ENCODE peak calls at places on chromosomes 16 and 17, in seven cellular contexts. Q is bronchial epithelial cell, S is Peyer's patch, F is ovary, E is GM23338, D is lower leg skin, Y is HCT116. N is an unnamed sample.

GRCh38 chr17:13114601-13115024 is 96.8 kb upstream of the ELAC2 start:
- DNase-seq in Q (no peak), S (no peak), F (peak), E (peak), D (no peak), Y (peak), N (peak)

GRCh38 chr17:67276075-67276474 is 31.1 kb upstream of the HELZ start:
- DNase-seq in Q (peak), S (no peak), F (no peak), E (peak), D (no peak), Y (peak), N (no peak)

GRCh38 chr17:7889166-7889584 is 586 bp downstream of the CHD3 start:
- DNase-seq in Q (peak), S (peak), F (peak), E (peak), D (peak), Y (peak), N (peak)

GRCh38 chr17:46733837-46734516 is 84.5 kb downstream of the WNT3 start:
- DNase-seq in Q (peak), S (no peak), F (no peak), E (no peak), D (no peak), Y (no peak), N (no peak)

GRCh38 chr16:71894229-71894920 is 956 bp upstream of the IST1 start:
- DNase-seq in Q (peak), S (peak), F (peak), E (peak), D (peak), Y (peak), N (peak)

GRCh38 chr17:63278731-63279442 is 167.2 kb downstream of the CYB561 start:
- DNase-seq in Q (peak), S (no peak), F (no peak), E (no peak), D (no peak), Y (no peak), N (no peak)

GRCh38 chr17:66248285-66248684 is 19.1 kb upstream of the APOH start:
- DNase-seq in Q (no peak), S (no peak), F (no peak), E (no peak), D (no peak), Y (no peak), N (no peak)

GRCh38 chr17:55056530-55056929 is 88.0 kb downstream of the STXBP4 start:
- DNase-seq in Q (peak), S (no peak), F (no peak), E (peak), D (no peak), Y (no peak), N (no peak)

GRCh38 chr17:39002991-39003715 is 36.0 kb upstream of the FBXO47 start:
- DNase-seq in Q (no peak), S (peak), F (no peak), E (no peak), D (peak), Y (no peak), N (no peak)

GRCh38 chr16:3819741-3820724 is 60.5 kb downstream of the CREBBP start:
- DNase-seq in Q (peak), S (no peak), F (peak), E (no peak), D (no peak), Y (peak), N (peak)

GRCh38 chr17:40793800-40794199 is 6.0 kb downstream of the KRT28 start:
- DNase-seq in Q (no peak), S (no peak), F (no peak), E (no peak), D (no peak), Y (no peak), N (no peak)

GRCh38 chr16:88686062-88686438 is 257 bp downstream of the SNAI3 start:
- DNase-seq in Q (no peak), S (no peak), F (no peak), E (peak), D (no peak), Y (no peak), N (no peak)

GRCh38 chr16:29154676-29155121 is 169.8 kb downstream of the LAT start:
- DNase-seq in Q (no peak), S (no peak), F (peak), E (no peak), D (no peak), Y (no peak), N (no peak)

GRCh38 chr17:59435238-59435637 is 103.8 kb downstream of the YPEL2 start:
- DNase-seq in Q (peak), S (no peak), F (no peak), E (no peak), D (no peak), Y (no peak), N (no peak)

GRCh38 chr16:73071131-73071940 is 23.4 kb upstream of the ZFHX3 start:
- DNase-seq in Q (no peak), S (no peak), F (peak), E (peak), D (no peak), Y (no peak), N (no peak)

GRCh38 chr17:60729854-60730253 is 52.2 kb downstream of the BCAS3 start:
- DNase-seq in Q (no peak), S (no peak), F (no peak), E (no peak), D (no peak), Y (no peak), N (no peak)

GRCh38 chr17:57801044-57801711 is 48.7 kb downstream of the MRPS23 start:
- DNase-seq in Q (no peak), S (no peak), F (no peak), E (no peak), D (no peak), Y (no peak), N (no peak)

GRCh38 chr17:76000016-76000754 is 470 bp upstream of the CDK3 start:
- DNase-seq in Q (peak), S (peak), F (peak), E (peak), D (no peak), Y (peak), N (no peak)

GRCh38 chr16:1863681-1864460 is 8.1 kb downstream of the MEIOB start:
- DNase-seq in Q (peak), S (no peak), F (no peak), E (peak), D (no peak), Y (peak), N (no peak)

GRCh38 chr16:22632621-22633020 is 121.9 kb downstream of the NPIPB5 start:
- DNase-seq in Q (no peak), S (no peak), F (no peak), E (no peak), D (no peak), Y (no peak), N (no peak)

GRCh38 chr17:68048996-68049395 is 13.5 kb downstream of the KPNA2 start:
- DNase-seq in Q (no peak), S (no peak), F (no peak), E (peak), D (no peak), Y (peak), N (no peak)

GRCh38 chr16:12027091-12027490 is 50.6 kb downstream of the SNX29 start:
- DNase-seq in Q (peak), S (no peak), F (no peak), E (peak), D (no peak), Y (peak), N (no peak)

GRCh38 chr17:16971458-16972338 is at the start of gene TNFRSF13B:
- DNase-seq in Q (no peak), S (peak), F (no peak), E (no peak), D (no peak), Y (no peak), N (no peak)
- H3K4me3 ChIP-seq in Q (no peak), S (no peak), F (no peak), E (no peak), D (no peak), Y (no peak), N (no peak)

DNA sequence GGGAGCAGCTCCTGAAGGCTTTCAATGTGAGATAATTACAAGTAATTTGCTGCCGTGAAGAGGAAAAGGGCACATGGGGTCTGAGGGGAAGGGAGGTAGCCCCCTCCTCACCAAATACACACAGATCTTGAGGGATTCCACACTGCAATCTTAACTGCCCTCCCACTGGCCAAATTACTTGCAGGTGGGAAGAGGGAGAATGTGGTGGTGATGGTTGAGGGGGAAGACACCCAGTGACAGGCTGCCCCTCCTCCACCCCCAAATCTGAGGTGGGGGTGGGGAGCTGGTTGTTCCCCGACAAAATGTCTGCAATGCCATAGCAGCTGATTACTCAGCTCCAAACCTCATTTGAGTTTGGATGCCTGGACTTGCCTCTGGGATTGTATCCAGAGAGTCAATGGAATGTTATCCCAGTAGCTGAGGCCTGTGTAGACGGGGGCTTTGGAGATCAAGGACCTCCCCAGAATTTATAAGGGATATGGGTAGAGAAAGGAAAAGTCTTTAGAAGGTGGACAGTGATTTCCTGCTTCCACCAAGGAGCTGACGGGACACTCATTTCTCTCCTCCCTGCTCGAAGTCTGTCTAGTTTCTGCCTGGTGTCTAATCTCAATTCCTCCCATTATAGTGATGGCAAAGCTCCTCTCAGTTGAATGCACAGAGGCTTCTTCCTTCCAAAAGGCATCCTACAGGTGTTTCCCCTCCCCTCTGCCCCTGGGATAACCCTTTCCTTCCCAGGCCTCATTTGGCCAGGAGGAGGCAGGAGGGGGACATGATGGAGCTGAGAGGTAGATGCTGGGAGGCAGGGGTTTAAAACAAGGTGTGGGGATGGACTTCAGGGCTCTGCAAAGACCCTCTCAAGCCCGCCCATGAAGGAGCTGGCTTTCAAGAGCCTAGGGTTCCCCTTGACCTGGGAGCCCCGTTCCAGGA is 8.7 kb downstream of the DLX4 start:
- DNase-seq in Q (peak), S (no peak), F (no peak), E (peak), D (no peak), Y (no peak), N (no peak)
- TF ChIP-seq CTCF in Q (peak), S (no peak), F (no peak), E (peak), D (no peak), Y (peak), N (no peak)

DNA sequence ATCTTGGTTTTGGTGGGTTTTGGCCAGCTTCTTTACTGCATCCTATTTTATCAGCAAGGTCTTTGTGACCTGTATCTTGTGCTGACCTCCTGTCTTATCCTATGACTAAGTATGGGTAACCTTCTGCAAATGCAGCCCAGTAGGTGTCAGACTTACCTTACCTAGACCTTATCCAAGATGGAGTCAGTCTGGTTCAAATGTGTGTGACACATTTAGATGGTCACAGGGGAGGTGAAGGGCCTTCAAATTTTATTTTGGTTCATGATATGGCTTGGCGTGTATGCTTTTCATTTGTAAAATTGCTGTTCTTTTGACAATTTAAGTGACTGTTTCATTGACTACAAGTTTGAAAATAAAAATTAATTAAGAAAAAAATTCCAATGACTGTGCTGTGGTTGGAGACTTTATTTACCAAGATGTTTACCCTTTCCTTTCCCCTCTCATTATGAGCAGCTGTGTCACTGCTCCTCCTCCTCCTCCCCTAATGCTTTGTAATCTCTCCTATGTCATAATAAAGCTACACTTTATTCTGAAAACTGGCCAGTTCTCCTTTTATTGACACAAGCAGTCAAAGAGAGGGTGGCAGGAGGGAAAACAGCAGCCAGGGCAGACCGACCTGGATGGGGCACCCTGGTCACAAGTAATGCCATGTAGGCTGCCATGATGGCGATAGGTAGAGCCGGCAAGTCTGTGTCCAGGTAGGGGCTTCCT is 49.4 kb downstream of the TNFRSF13B start:
- DNase-seq in Q (peak), S (no peak), F (no peak), E (no peak), D (no peak), Y (no peak), N (no peak)
- H3K4me3 ChIP-seq in Q (no peak), S (no peak), F (no peak), E (no peak), D (no peak), Y (no peak), N (no peak)

GRCh38 chr17:33642002-33642401 is 348.9 kb upstream of the ASIC2 start:
- DNase-seq in Q (no peak), S (no peak), F (no peak), E (peak), D (no peak), Y (no peak), N (no peak)

GRCh38 chr17:33653389-33653788 is 360.3 kb upstream of the ASIC2 start:
- DNase-seq in Q (no peak), S (no peak), F (no peak), E (no peak), D (no peak), Y (no peak), N (no peak)

GRCh38 chr17:33651631-33652030 is 358.5 kb upstream of the ASIC2 start:
- DNase-seq in Q (no peak), S (no peak), F (no peak), E (peak), D (no peak), Y (no peak), N (no peak)

DNA sequence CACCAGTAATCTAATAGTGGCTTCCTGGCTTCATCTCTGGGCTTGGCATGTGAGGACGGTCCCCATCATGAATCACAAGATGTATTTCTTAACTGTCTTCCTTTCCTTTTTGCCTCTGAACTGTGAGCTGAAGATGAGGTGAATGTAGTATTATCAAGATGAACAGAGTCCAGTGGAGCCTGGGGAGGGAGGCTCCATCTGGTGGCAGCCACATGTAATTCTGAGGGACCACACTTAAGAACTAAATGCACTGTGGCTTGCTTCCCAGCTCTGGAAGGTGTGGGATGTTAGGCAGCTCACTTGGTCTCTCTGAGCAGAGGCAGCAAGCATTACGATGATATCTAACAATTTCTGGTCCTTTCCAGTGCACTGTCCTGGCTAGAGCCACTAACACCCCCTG is 354.9 kb upstream of the ASIC2 start:
- DNase-seq in Q (peak), S (no peak), F (no peak), E (peak), D (no peak), Y (no peak), N (no peak)
- TF ChIP-seq CTCF in Q (peak), S (peak), F (no peak), E (peak), D (no peak), Y (no peak), N (peak)

DNA sequence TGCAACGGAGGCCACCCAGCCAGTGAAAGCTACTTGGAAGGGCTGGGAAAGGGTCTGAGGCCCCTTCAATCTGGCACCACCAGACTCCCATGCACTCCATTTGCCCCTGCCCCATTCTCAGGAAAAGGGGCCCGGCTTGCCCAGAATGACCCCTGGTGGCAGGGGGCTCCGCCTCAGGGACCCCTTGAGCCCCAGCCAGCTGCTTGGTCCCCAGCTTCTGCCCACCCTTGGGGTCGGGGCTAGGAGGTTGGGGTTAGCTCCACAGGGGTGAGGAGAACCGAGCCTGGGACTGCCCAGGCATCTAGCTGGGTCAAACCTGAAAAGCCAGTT is 1.3 kb downstream of the RHBDF1 start:
- DNase-seq in Q (no peak), S (no peak), F (no peak), E (no peak), D (no peak), Y (no peak), N (no peak)
- H3K4me3 ChIP-seq in Q (peak), S (peak), F (peak), E (peak), D (no peak), Y (peak), N (peak)

DNA sequence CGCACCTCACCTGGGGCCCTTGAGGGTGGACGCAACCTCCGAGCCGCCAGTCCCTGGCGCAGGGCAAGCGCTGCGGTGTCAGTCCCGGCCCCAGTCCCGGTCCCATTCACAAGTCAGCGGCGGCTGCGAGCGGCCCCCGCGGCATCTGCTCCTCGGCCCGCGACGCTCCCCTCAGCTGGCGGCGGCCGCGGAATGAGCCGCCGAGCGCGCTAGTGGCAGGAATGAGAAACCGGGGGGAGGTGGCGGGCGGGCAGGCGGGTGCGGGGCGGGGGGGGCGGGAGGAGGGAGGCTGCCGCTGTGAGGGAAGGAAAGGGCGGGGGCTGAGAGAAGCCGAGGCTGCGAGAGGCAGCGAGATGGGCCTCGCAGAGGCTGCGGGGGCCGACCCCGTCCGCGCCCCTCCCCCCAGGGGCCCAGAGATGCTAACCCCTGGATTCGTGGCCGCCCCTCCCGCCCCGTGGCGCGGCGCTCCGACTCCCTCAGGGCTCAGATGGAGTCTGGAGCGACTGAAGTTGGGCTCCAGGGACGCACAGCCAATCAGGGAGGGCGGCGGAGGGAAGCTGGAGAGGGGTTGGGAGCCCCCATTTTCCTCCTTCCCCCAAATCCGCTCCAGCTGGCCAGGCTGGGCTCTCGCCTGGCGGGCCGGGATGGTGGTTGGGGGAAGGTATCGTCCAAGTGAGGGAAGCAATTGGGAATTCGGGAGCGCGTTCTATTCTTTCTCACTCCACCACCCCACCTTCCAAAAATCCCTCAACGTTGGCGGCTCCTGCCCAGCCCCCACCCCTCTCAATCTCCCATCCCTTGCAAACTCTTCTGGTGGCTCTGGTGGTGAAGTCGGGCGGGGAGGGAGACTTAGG is at the start of gene CDH11:
- DNase-seq in Q (peak), S (no peak), F (peak), E (peak), D (peak), Y (no peak), N (no peak)
- TF ChIP-seq CTCF in Q (peak), S (no peak), F (peak), E (no peak), D (no peak), Y (no peak), N (peak)

GRCh38 chr16:77553130-77553529 is 118.3 kb upstream of the ADAMTS18 start:
- DNase-seq in Q (no peak), S (no peak), F (no peak), E (no peak), D (no peak), Y (no peak), N (no peak)

GRCh38 chr16:77557385-77557784 is 122.6 kb upstream of the ADAMTS18 start:
- DNase-seq in Q (no peak), S (no peak), F (no peak), E (no peak), D (no peak), Y (no peak), N (no peak)

GRCh38 chr16:77555101-77555500 is 120.3 kb upstream of the ADAMTS18 start:
- DNase-seq in Q (no peak), S (no peak), F (no peak), E (no peak), D (no peak), Y (no peak), N (no peak)

GRCh38 chr16:77556203-77556602 is 121.4 kb upstream of the ADAMTS18 start:
- DNase-seq in Q (no peak), S (no peak), F (no peak), E (peak), D (no peak), Y (no peak), N (no peak)

GRCh38 chr16:77555781-77556180 is 120.9 kb upstream of the ADAMTS18 start:
- DNase-seq in Q (no peak), S (no peak), F (no peak), E (no peak), D (no peak), Y (no peak), N (no peak)
- H3K4me3 ChIP-seq in Q (no peak), S (no peak), F (no peak), E (no peak), D (no peak), Y (no peak), N (no peak)

GRCh38 chr17:73595068-73595865 is 49.0 kb downstream of the SDK2 start:
- DNase-seq in Q (peak), S (peak), F (no peak), E (peak), D (no peak), Y (no peak), N (no peak)
- TF ChIP-seq CTCF in Q (peak), S (peak), F (no peak), E (peak), D (no peak), Y (peak), N (peak)

GRCh38 chr17:51060396-51060795 is 60.3 kb downstream of the SPAG9 start:
- DNase-seq in Q (peak), S (no peak), F (no peak), E (no peak), D (no peak), Y (no peak), N (no peak)
- H3K4me3 ChIP-seq in Q (no peak), S (no peak), F (no peak), E (no peak), D (no peak), Y (no peak), N (no peak)

N was measured in HFF-Myc.